ENCODE peak calls at places on chromosomes 16 and 17, in ten cellular contexts. E is neural crest cell, A is AG10803, C is esophagus squamous epithelium, X is A549, I is cardiac muscle cell, J is DND-41, S is cardiac fibroblast, D is nephron progenitor cell, Y is B cell. T is an unnamed sample.

GRCh38 chr17:4204190-4204589 is 59.6 kb downstream of the ANKFY1 start:
- DNase-seq in E (no peak), A (peak), C (no peak), X (no peak), I (no peak), J (no peak), S (no peak), D (no peak), Y (no peak), T (no peak)

GRCh38 chr16:2224183-2224486 is 744 bp downstream of the E4F1 start:
- DNase-seq in E (no peak), A (peak), C (no peak), X (peak), I (no peak), J (no peak), S (no peak), D (no peak), Y (no peak), T (no peak)

GRCh38 chr17:20045476-20045875 is 36.3 kb downstream of the SPECC1 start:
- DNase-seq in E (no peak), A (no peak), C (no peak), X (no peak), I (no peak), J (no peak), S (no peak), D (no peak), Y (no peak), T (no peak)

GRCh38 chr17:44940321-44940720 is 7.3 kb downstream of the KIF18B start:
- DNase-seq in E (no peak), A (peak), C (no peak), X (peak), I (peak), J (no peak), S (peak), D (no peak), Y (no peak), T (peak)

GRCh38 chr17:21215935-21216334 is 2.0 kb upstream of the TMEM11 start:
- DNase-seq in E (no peak), A (no peak), C (no peak), X (no peak), I (no peak), J (no peak), S (peak), D (no peak), Y (no peak), T (peak)

GRCh38 chr17:36149296-36149820 is 27.1 kb downstream of the TBC1D3B start:
- DNase-seq in E (no peak), A (peak), C (no peak), X (peak), I (no peak), J (no peak), S (peak), D (no peak), Y (no peak), T (peak)

GRCh38 chr17:77254961-77255741 is 114.4 kb downstream of the SEC14L1 start:
- DNase-seq in E (no peak), A (peak), C (no peak), X (peak), I (no peak), J (no peak), S (peak), D (no peak), Y (no peak), T (peak)

GRCh38 chr16:667113-667779 is 686 bp upstream of the RHOT2 start:
- DNase-seq in E (no peak), A (no peak), C (no peak), X (no peak), I (no peak), J (no peak), S (no peak), D (no peak), Y (no peak), T (no peak)

GRCh38 chr16:85314633-85315032 is 202.4 kb upstream of the CIBAR2 start:
- DNase-seq in E (no peak), A (no peak), C (no peak), X (no peak), I (no peak), J (no peak), S (no peak), D (no peak), Y (no peak), T (no peak)

GRCh38 chr17:80477647-80478478 is 1.5 kb upstream of the NPTX1 start:
- DNase-seq in E (peak), A (peak), C (no peak), X (peak), I (peak), J (no peak), S (peak), D (peak), Y (peak), T (no peak)

GRCh38 chr17:16929281-16929680 is 42.6 kb downstream of the TNFRSF13B start:
- DNase-seq in E (no peak), A (no peak), C (no peak), X (no peak), I (no peak), J (no peak), S (no peak), D (no peak), Y (no peak), T (no peak)

GRCh38 chr17:71080937-71081336 is 911.6 kb downstream of the KCNJ2 start:
- DNase-seq in E (no peak), A (no peak), C (no peak), X (no peak), I (no peak), J (no peak), S (no peak), D (no peak), Y (no peak), T (no peak)

GRCh38 chr16:49754495-49755290 is 101.2 kb downstream of the ZNF423 start:
- DNase-seq in E (no peak), A (peak), C (no peak), X (no peak), I (peak), J (no peak), S (peak), D (no peak), Y (no peak), T (peak)

GRCh38 chr16:26772503-26772902 is 294.2 kb upstream of the C16orf82 start:
- DNase-seq in E (no peak), A (no peak), C (no peak), X (no peak), I (no peak), J (no peak), S (no peak), D (no peak), Y (no peak), T (no peak)

GRCh38 chr17:39177256-39177655 is 11.3 kb upstream of the ARL5C start:
- DNase-seq in E (no peak), A (no peak), C (no peak), X (peak), I (peak), J (peak), S (no peak), D (peak), Y (no peak), T (no peak)

GRCh38 chr16:1981398-1981836 is at the start of gene NOXO1:
- DNase-seq in E (no peak), A (no peak), C (no peak), X (no peak), I (no peak), J (no peak), S (no peak), D (no peak), Y (peak), T (no peak)

GRCh38 chr17:51259574-51260236 is at the start of gene MBTD1:
- DNase-seq in E (peak), A (peak), C (peak), X (peak), I (peak), J (peak), S (peak), D (peak), Y (peak), T (peak)

GRCh38 chr17:51257150-51258081 is 2.4 kb downstream of the MBTD1 start:
- DNase-seq in E (no peak), A (peak), C (no peak), X (no peak), I (no peak), J (no peak), S (no peak), D (no peak), Y (no peak), T (no peak)

GRCh38 chr17:51260960-51261958 is 913 bp downstream of the UTP18 start:
- DNase-seq in E (peak), A (no peak), C (no peak), X (no peak), I (peak), J (peak), S (peak), D (peak), Y (peak), T (peak)

GRCh38 chr17:51260237-51260959 is at the start of gene UTP18:
- DNase-seq in E (peak), A (peak), C (peak), X (peak), I (peak), J (peak), S (peak), D (peak), Y (peak), T (peak)

DNA sequence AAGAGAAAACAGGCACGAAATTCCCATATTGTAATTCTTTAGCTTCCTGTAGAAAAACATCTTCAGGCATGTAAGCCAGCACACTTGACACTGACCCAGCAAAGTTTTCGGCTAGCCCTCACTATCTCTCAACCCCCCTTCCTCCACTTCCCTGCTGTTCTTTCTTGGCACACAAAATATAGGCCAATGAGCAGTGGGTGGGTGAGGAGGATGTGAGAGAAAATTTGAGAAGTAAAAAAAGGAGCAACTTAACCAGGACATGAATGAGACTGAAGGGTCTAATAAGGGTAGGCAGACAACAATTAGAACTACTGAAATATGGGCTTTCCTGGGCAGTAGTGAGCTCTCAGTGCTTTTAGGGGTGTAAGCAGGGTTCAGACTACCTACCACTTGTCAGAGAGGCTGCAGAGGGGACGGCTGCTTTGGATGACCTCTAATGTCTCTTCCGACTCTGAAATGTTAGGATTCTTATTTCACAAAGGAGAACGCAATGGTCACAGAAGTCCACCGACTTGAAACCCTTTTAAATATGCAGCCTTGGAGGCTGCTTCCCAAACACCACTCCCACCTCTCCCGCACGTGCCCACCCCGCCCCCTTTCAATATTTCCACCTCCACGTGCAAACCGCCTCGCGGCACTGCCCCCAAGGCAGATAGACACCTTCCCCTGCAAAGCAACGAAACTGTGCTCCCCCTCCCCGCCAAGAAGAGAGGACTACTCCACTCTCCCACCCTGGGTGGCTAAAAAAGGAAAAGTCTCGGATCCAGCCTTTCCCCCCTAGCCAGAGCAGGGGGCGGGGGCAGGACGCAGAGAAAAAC is 884 bp downstream of the MBTD1 start:
- DNase-seq in E (no peak), A (no peak), C (no peak), X (peak), I (peak), J (peak), S (peak), D (peak), Y (peak), T (no peak)
- TF ChIP-seq CTCF in E (no peak), A (no peak), C (no peak), X (no peak), I (no peak), J (no peak), S (no peak), D (no peak), Y (no peak), T (no peak)

GRCh38 chr16:84310642-84311041 is 16.0 kb downstream of the WFDC1 start:
- DNase-seq in E (no peak), A (no peak), C (no peak), X (no peak), I (no peak), J (no peak), S (no peak), D (no peak), Y (no peak), T (no peak)

GRCh38 chr16:84303516-84303915 is 8.8 kb downstream of the WFDC1 start:
- DNase-seq in E (no peak), A (no peak), C (no peak), X (no peak), I (no peak), J (no peak), S (no peak), D (no peak), Y (no peak), T (no peak)

GRCh38 chr16:84306564-84306963 is 11.9 kb downstream of the WFDC1 start:
- DNase-seq in E (no peak), A (no peak), C (no peak), X (no peak), I (no peak), J (no peak), S (no peak), D (no peak), Y (no peak), T (no peak)

GRCh38 chr16:84307209-84307954 is 12.7 kb downstream of the WFDC1 start:
- DNase-seq in E (no peak), A (no peak), C (no peak), X (no peak), I (no peak), J (no peak), S (no peak), D (no peak), Y (no peak), T (no peak)

DNA sequence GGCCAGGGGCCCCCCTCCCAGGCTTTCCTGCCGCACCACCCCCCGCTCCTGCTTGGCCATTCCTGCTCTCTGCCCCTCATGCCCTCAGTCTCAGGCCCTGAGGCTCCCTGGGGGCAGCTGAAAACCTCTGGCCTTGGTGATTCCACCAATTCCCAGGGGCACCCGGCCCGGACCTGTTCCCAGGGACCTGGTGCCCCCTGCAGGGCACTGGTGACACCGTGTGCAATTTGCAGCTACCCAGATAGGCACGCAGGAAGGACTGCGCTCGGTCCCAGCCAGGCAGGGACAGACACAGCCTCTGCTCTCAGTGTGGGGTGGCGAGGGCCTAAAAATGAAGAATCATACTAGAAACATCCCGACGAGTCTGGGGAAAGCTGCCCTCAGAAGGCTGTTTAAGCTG is 13.4 kb downstream of the WFDC1 start:
- DNase-seq in E (peak), A (peak), C (no peak), X (peak), I (peak), J (peak), S (peak), D (peak), Y (no peak), T (peak)
- TF ChIP-seq CTCF in E (peak), A (peak), C (peak), X (peak), I (peak), J (peak), S (peak), D (peak), Y (no peak), T (peak)

GRCh38 chr16:11051430-11052079 is 107.2 kb downstream of the CLEC16A start:
- DNase-seq in E (no peak), A (no peak), C (no peak), X (no peak), I (no peak), J (no peak), S (no peak), D (no peak), Y (no peak), T (no peak)
- TF ChIP-seq CTCF in E (no peak), A (no peak), C (no peak), X (no peak), I (no peak), J (no peak), S (no peak), D (no peak), Y (no peak), T (no peak)

GRCh38 chr16:22198547-22199293 is 7.4 kb upstream of the EEF2K start:
- DNase-seq in E (no peak), A (peak), C (no peak), X (peak), I (no peak), J (no peak), S (peak), D (no peak), Y (no peak), T (peak)
- TF ChIP-seq CTCF in E (no peak), A (peak), C (no peak), X (no peak), I (no peak), J (no peak), S (no peak), D (no peak), Y (no peak), T (no peak)

DNA sequence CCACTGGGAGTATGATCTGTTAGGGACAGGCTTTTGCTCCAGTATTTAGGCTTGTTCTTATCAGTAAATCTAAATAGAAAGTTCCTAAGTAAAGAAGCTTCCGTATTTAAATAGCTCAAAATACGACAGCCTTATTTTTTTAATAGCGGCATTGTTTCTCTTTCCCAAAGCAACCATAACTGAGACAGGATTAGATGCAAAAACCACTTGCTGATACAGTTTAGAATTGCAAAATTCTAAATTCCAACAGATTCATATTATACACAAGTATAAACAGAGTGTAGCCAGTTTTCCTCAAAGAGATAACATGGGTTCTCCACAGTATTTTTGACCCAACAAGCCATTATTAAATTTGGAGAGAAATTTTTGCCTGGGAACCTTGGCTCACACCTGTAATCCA is 276.7 kb downstream of the FTO start:
- DNase-seq in E (no peak), A (no peak), C (no peak), X (no peak), I (no peak), J (no peak), S (no peak), D (no peak), Y (no peak), T (no peak)
- TF ChIP-seq CTCF in E (no peak), A (no peak), C (no peak), X (no peak), I (no peak), J (no peak), S (no peak), D (no peak), Y (no peak), T (no peak)

GRCh38 chr17:58572846-58573245 is 58.4 kb upstream of the MTMR4 start:
- DNase-seq in E (no peak), A (no peak), C (no peak), X (no peak), I (no peak), J (no peak), S (no peak), D (no peak), Y (no peak), T (no peak)

GRCh38 chr17:58575511-58575910 is 61.1 kb upstream of the MTMR4 start:
- DNase-seq in E (no peak), A (peak), C (no peak), X (peak), I (no peak), J (no peak), S (peak), D (no peak), Y (no peak), T (peak)

GRCh38 chr17:58574025-58574424 is 59.6 kb upstream of the MTMR4 start:
- DNase-seq in E (no peak), A (no peak), C (no peak), X (no peak), I (no peak), J (no peak), S (no peak), D (no peak), Y (no peak), T (no peak)

GRCh38 chr17:58576679-58577367 is 62.4 kb upstream of the MTMR4 start:
- DNase-seq in E (no peak), A (no peak), C (no peak), X (peak), I (no peak), J (no peak), S (peak), D (no peak), Y (no peak), T (peak)

GRCh38 chr17:58577696-58578095 is 63.3 kb upstream of the MTMR4 start:
- DNase-seq in E (peak), A (peak), C (no peak), X (peak), I (peak), J (peak), S (peak), D (peak), Y (peak), T (peak)
- TF ChIP-seq CTCF in E (peak), A (peak), C (peak), X (peak), I (peak), J (peak), S (peak), D (peak), Y (peak), T (peak)

GRCh38 chr16:24541534-24541933 is 2.2 kb downstream of the RBBP6 start:
- DNase-seq in E (no peak), A (no peak), C (no peak), X (no peak), I (no peak), J (no peak), S (no peak), D (no peak), Y (no peak), T (no peak)

GRCh38 chr16:24538756-24539294 is 541 bp upstream of the RBBP6 start:
- DNase-seq in E (no peak), A (no peak), C (no peak), X (no peak), I (no peak), J (no peak), S (no peak), D (no peak), Y (no peak), T (no peak)

GRCh38 chr16:24540575-24541240 is 1.3 kb downstream of the RBBP6 start:
- DNase-seq in E (no peak), A (peak), C (no peak), X (peak), I (peak), J (peak), S (peak), D (no peak), Y (no peak), T (peak)

GRCh38 chr16:24539295-24539849 is at the start of gene RBBP6:
- DNase-seq in E (peak), A (peak), C (peak), X (peak), I (peak), J (peak), S (peak), D (peak), Y (peak), T (peak)

GRCh38 chr16:24539850-24540484 is 601 bp downstream of the RBBP6 start:
- DNase-seq in E (peak), A (peak), C (no peak), X (peak), I (peak), J (peak), S (no peak), D (peak), Y (no peak), T (peak)
- TF ChIP-seq CTCF in E (no peak), A (no peak), C (no peak), X (no peak), I (no peak), J (no peak), S (no peak), D (no peak), Y (no peak), T (no peak)

DNA sequence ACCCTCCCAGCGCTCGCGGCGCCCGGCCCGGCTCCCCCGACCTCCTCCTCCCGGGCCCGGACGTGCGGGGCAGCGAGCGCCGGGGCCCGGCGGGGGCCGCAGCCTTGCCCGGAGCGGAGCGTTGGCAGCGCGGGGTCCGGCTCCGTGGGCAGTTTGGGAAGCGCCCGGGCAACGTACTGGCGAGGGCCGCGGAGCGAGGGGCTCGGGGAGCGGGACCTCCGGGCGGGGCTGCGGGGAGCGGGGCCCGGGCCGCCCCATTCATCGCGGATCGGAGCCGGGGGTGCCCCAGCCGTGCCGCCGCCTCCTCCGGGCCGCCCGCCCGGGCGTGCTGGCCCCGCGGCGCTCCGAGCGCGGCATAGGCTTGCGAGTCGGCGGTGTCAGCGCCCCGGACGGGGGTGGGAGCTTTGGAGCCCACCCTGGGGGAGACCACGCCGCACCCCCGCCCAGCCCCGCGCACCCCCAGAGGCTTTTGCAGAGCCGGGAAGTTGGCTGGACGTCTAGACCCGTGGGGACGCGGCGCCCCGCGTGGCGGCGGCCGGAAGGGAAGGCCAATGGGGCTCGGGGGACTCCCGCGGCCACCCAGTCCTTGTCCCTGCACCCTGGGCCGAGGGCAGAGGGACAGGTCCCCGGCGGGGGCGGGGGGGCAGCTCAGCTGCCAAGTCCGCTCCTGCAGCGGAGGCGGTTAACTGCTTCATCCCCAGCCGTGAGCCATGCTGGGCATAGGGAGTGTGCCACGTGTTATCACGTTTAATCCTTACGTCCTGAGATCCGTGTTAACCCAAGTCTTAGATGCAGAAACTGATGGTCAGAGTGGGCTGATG is 852 bp downstream of the ZNF469 start:
- DNase-seq in E (peak), A (peak), C (no peak), X (peak), I (peak), J (no peak), S (peak), D (peak), Y (peak), T (no peak)
- TF ChIP-seq CTCF in E (peak), A (peak), C (peak), X (peak), I (peak), J (no peak), S (peak), D (peak), Y (peak), T (no peak)

T was measured in MCF 10A.